ENCODE peak calls at places on chromosomes 6 and 20, in four cellular contexts. One of them, this sample, is unnamed. For H3K4me1, the result is how much of the 10 kb centered on the place peaks cover.

GRCh38 chr6:75207211-75207984 is 1.5 kb upstream of the COL12A1 start:
- DNase-seq in ovary: peak
- DNase-seq in IMR-90: peak
- DNase-seq in sigmoid colon: peak
- DNase-seq in this sample: no peak

GRCh38 chr20:8756410-8756809 is 312.5 kb upstream of the PLCB4 start:
- DNase-seq in sigmoid colon: peak
- DNase-seq in ovary: no peak
- DNase-seq in IMR-90: peak
- DNase-seq in this sample: no peak

GRCh38 chr20:36197271-36197670 is 39.0 kb upstream of the AAR2 start:
- DNase-seq in sigmoid colon: no peak
- DNase-seq in ovary: no peak
- DNase-seq in IMR-90: no peak
- DNase-seq in this sample: no peak

GRCh38 chr20:33654680-33655161 is 7.4 kb upstream of the C20orf144 start:
- DNase-seq in ovary: peak
- DNase-seq in sigmoid colon: peak
- DNase-seq in IMR-90: no peak
- DNase-seq in this sample: no peak

GRCh38 chr20:33971147-33971775 is 22.4 kb upstream of the RALY start:
- DNase-seq in ovary: no peak
- DNase-seq in IMR-90: no peak
- DNase-seq in sigmoid colon: peak
- DNase-seq in this sample: no peak

GRCh38 chr6:140586426-140587061 is 1212.1 kb upstream of the CITED2 start:
- DNase-seq in ovary: no peak
- DNase-seq in IMR-90: no peak
- DNase-seq in sigmoid colon: no peak
- DNase-seq in this sample: no peak

GRCh38 chr20:56664791-56665190 is 35.7 kb downstream of the TFAP2C start:
- DNase-seq in ovary: no peak
- DNase-seq in IMR-90: no peak
- DNase-seq in sigmoid colon: no peak
- DNase-seq in this sample: no peak

GRCh38 chr20:5172167-5172586 is 45.4 kb downstream of the CDS2 start:
- DNase-seq in IMR-90: no peak
- DNase-seq in ovary: no peak
- DNase-seq in sigmoid colon: no peak
- DNase-seq in this sample: no peak

GRCh38 chr6:148502083-148502772 is 159.6 kb downstream of the SASH1 start:
- DNase-seq in IMR-90: peak
- DNase-seq in ovary: no peak
- DNase-seq in sigmoid colon: peak
- DNase-seq in this sample: no peak

GRCh38 chr6:87705070-87705691 is 3.1 kb upstream of the AKIRIN2 start:
- DNase-seq in ovary: no peak
- DNase-seq in sigmoid colon: no peak
- DNase-seq in IMR-90: peak
- DNase-seq in this sample: no peak

GRCh38 chr20:33995053-33995816 is 1.5 kb downstream of the RALY start:
- DNase-seq in ovary: no peak
- DNase-seq in sigmoid colon: no peak
- DNase-seq in IMR-90: no peak
- DNase-seq in this sample: no peak

GRCh38 chr20:20628314-20628713 is 84.1 kb downstream of the RALGAPA2 start:
- DNase-seq in sigmoid colon: no peak
- DNase-seq in IMR-90: no peak
- DNase-seq in ovary: no peak
- DNase-seq in this sample: no peak

GRCh38 chr6:22421187-22421586 is 124.4 kb upstream of the PRL start:
- DNase-seq in ovary: no peak
- DNase-seq in IMR-90: no peak
- DNase-seq in sigmoid colon: no peak
- DNase-seq in this sample: no peak

GRCh38 chr6:24504642-24505586 is 10.1 kb downstream of the ALDH5A1 start:
- DNase-seq in ovary: no peak
- DNase-seq in sigmoid colon: no peak
- DNase-seq in IMR-90: no peak
- DNase-seq in this sample: no peak

GRCh38 chr20:59647271-59647670 is 42.9 kb downstream of the PHACTR3 start:
- DNase-seq in ovary: no peak
- DNase-seq in sigmoid colon: peak
- DNase-seq in IMR-90: no peak
- DNase-seq in this sample: peak

DNA sequence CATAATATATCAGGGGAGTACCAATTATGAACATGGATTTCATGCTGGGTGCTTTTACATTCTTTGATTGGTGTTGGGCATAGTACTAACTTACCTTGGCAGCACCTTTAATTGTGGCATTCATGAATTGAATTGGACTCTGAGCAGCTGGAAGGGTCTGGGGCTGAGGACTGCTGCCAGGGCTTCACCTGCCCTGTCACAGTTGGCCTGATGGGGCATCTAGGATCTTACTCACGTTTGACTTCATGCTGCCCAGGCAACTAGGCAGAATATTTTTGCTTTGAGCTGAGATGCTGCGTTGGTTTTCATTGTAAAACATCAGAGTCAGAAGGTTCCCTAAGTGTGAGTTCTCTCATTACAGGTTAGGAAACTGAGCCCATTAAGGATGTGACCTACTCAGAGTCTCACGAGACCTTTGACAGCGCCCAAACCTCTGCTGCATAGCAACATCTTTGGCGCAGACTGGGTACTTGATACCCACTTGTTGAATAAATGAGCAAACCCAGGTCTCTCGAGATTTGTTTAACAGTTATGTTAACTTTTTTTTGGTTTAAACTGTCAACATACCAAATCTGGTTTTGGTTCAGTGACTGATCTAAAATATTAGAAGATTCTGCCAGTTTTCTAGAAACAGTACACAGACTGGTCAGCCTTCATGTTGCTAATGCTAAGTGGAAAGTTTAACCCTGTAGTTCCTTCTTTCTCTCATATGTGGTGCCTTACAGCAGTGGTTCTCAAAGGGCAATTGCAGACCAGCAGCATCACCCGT is 104.9 kb downstream of the TCP11 start:
- DNase-seq in IMR-90: no peak
- DNase-seq in ovary: no peak
- DNase-seq in sigmoid colon: no peak
- DNase-seq in this sample: no peak
- H3K4me1 ChIP-seq in IMR-90: under half
- H3K4me1 ChIP-seq in ovary: under half
- H3K4me1 ChIP-seq in sigmoid colon: half or more
- H3K4me1 ChIP-seq in this sample: under half

DNA sequence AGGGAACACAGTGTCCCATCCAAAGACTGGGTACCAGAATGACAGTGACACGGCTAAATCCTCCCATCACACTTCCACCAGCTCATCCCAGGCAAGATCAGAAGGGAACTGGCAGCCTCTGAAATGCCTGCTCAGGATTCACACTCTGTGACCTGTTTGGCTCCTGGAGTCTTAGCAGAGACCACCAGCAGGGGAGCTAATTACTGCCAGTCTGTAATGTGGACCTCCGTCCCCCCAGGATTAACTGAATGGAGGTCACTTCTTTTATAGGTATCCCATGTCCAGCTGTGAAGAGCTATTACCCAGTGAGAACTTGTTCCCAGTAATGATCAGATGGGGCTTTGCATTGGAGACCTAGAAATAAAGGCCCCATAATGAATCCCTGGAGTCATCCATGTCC is 45.2 kb downstream of the DEFB114 start:
- DNase-seq in IMR-90: no peak
- DNase-seq in ovary: no peak
- DNase-seq in sigmoid colon: no peak
- DNase-seq in this sample: no peak
- TF ChIP-seq CTCF in IMR-90: no peak
- TF ChIP-seq CTCF in ovary: no peak
- TF ChIP-seq CTCF in sigmoid colon: no peak
- TF ChIP-seq CTCF in this sample: no peak

GRCh38 chr20:58624687-58625086 is 26.4 kb upstream of the STX16 start:
- DNase-seq in sigmoid colon: no peak
- DNase-seq in IMR-90: no peak
- DNase-seq in ovary: no peak
- DNase-seq in this sample: no peak

GRCh38 chr20:58625585-58625984 is 25.5 kb upstream of the STX16 start:
- DNase-seq in IMR-90: peak
- DNase-seq in sigmoid colon: no peak
- DNase-seq in ovary: no peak
- DNase-seq in this sample: no peak

GRCh38 chr20:58621906-58622548 is 29.1 kb upstream of the STX16 start:
- DNase-seq in IMR-90: no peak
- DNase-seq in sigmoid colon: no peak
- DNase-seq in ovary: no peak
- DNase-seq in this sample: no peak

GRCh38 chr20:58622671-58623578 is 28.2 kb upstream of the STX16 start:
- DNase-seq in IMR-90: peak
- DNase-seq in sigmoid colon: no peak
- DNase-seq in ovary: no peak
- DNase-seq in this sample: no peak

DNA sequence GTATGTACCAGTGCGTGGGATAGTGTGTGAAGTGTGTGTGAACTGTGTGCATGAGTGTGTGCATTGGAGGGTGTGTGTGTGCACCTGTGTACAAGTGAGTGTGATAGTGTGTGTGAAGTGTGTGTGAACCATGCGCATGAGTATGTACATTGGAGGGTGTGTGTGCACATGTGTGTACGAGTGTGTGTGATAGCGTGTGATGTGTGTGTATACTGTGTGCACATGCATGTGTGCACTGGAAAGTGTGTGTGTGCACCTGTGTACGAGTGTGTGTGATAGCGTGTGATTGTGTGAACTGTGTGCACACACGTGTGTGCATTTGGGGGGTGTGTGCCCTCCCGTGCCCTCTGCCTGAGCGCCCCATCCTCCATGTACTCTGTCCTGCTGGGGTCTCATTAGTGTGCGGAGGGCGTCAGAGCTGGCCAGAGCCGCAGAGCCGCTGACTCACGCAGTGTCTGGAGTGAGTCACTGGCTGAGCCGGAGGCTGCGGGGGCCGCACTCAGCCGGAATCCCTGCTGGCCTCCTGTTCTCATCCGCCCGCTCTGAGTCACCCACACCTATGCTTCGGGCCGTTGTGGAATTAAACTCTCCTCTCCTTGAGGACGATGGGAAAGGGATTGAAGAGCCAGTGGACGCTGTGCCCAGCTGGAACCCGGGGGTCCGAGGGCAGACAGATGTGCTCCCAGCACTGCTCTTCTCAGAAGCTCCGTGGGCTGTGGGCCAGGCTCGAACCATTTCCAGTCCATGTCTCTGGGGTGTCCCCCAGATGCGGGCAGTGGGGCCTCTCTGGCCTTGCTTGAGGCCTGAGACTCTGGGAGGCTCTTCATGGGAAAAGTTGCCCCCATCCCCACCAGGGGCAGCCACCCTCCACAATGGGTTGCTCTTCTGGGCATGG is 27.3 kb upstream of the STX16 start:
- DNase-seq in IMR-90: peak
- DNase-seq in sigmoid colon: peak
- DNase-seq in ovary: peak
- DNase-seq in this sample: peak
- TF ChIP-seq POLR2A in IMR-90: no peak
- TF ChIP-seq POLR2A in sigmoid colon: no peak
- TF ChIP-seq POLR2A in ovary: no peak
- TF ChIP-seq POLR2A in this sample: no peak

GRCh38 chr20:38730167-38730988 is 6.1 kb downstream of the SLC32A1 start:
- DNase-seq in sigmoid colon: no peak
- DNase-seq in IMR-90: no peak
- DNase-seq in ovary: no peak
- DNase-seq in this sample: no peak

GRCh38 chr20:38728911-38729642 is 4.8 kb downstream of the SLC32A1 start:
- DNase-seq in ovary: no peak
- DNase-seq in sigmoid colon: no peak
- DNase-seq in IMR-90: no peak
- DNase-seq in this sample: no peak

GRCh38 chr20:38728237-38728761 is 4.0 kb downstream of the SLC32A1 start:
- DNase-seq in sigmoid colon: no peak
- DNase-seq in IMR-90: no peak
- DNase-seq in ovary: no peak
- DNase-seq in this sample: no peak

GRCh38 chr20:38730989-38731737 is 6.9 kb downstream of the SLC32A1 start:
- DNase-seq in sigmoid colon: peak
- DNase-seq in ovary: peak
- DNase-seq in IMR-90: peak
- DNase-seq in this sample: peak

DNA sequence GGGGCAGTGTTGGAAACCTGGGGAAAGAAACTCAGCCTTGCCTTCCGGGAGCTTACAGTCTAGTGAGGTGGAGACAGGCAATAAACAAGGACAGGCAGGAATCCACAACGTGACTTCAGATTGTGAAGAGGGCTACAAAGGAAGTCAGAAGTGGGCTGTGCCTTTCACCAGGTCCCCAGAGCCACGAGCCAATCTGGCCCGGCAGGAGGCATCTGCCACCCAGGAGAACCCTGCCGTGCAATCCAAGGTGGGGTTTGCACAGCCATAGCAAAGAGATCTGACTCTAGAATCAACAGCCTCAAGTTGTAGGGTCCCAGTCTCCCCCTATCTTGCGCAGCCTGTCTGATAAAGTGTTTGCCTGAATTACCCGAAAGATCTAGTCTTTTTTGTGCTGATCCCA is 5.5 kb downstream of the SLC32A1 start:
- DNase-seq in IMR-90: no peak
- DNase-seq in sigmoid colon: no peak
- DNase-seq in ovary: no peak
- DNase-seq in this sample: no peak
- H3K4me1 ChIP-seq in IMR-90: under half
- H3K4me1 ChIP-seq in sigmoid colon: under half
- H3K4me1 ChIP-seq in ovary: under half
- H3K4me1 ChIP-seq in this sample: under half

DNA sequence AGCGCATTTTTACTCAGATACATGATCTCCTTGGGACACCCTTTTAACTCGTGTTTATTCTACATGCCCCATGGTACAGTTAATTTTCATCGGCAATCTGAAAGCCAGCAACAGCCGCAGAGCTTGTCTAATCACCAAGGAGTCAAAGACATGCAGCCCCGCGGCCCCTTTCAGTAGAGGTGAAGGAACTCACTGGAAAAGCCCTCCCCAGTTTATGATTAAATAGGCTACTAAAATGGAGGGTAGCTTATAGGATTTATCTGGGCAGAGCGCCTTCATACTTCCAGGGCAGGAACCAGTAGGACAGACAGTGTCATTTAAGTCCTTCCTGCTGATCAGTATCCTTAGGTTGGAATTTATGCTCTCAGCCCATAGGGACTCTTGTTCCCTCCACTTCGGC is 83.5 kb downstream of the DHX35 start:
- DNase-seq in sigmoid colon: peak
- DNase-seq in IMR-90: no peak
- DNase-seq in ovary: no peak
- DNase-seq in this sample: no peak
- TF ChIP-seq CTCF in sigmoid colon: no peak
- TF ChIP-seq CTCF in IMR-90: no peak
- TF ChIP-seq CTCF in ovary: no peak
- TF ChIP-seq CTCF in this sample: no peak

DNA sequence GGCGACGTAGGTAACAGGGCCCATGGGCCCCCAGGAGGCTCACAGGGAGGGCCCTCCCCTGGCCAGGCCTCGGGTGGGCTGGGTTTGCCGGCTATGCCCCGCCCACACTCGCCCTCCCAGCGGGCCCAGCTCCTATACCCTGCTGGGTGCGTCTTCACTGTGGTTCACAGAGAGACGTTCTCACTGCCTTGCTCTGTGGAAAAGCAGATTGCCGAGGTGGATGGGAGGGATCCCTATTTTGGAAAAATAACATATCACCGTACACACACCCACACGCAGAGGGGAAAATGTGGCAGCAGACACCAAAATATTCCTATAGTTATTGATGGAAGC is 49.6 kb downstream of the TMEM242 start:
- DNase-seq in sigmoid colon: no peak
- DNase-seq in ovary: peak
- DNase-seq in IMR-90: peak
- DNase-seq in this sample: no peak
- TF ChIP-seq POLR2A in sigmoid colon: peak
- TF ChIP-seq POLR2A in ovary: no peak
- TF ChIP-seq POLR2A in IMR-90: no peak
- TF ChIP-seq POLR2A in this sample: no peak

This sample was measured in breast epithelium.